ENCODE peak calls at places on chromosomes 12 and 14, in five cellular contexts. One of them, this sample, is unnamed.

GRCh38 chr12:26271889-26272492 is 76.6 kb downstream of the SSPN start:
- DNase-seq in H9: no peak
- DNase-seq in neuronal stem cell: no peak
- DNase-seq in mesenchymal stem cell: peak
- DNase-seq in trophoblast cell: peak
- DNase-seq in this sample: no peak

GRCh38 chr12:123384318-123384993 is 524 bp downstream of the KMT5A start:
- DNase-seq in H9: no peak
- DNase-seq in neuronal stem cell: no peak
- DNase-seq in mesenchymal stem cell: peak
- DNase-seq in trophoblast cell: no peak
- DNase-seq in this sample: no peak

GRCh38 chr12:47556219-47556618 is 149.6 kb downstream of the RPAP3 start:
- DNase-seq in H9: peak
- DNase-seq in neuronal stem cell: no peak
- DNase-seq in mesenchymal stem cell: no peak
- DNase-seq in trophoblast cell: no peak
- DNase-seq in this sample: no peak

GRCh38 chr12:50504798-50505385 is at the start of gene DIP2B:
- DNase-seq in H9: peak
- DNase-seq in neuronal stem cell: peak
- DNase-seq in mesenchymal stem cell: peak
- DNase-seq in trophoblast cell: peak
- DNase-seq in this sample: peak

GRCh38 chr14:99535448-99535847 is 54.2 kb downstream of the CCNK start:
- DNase-seq in H9: no peak
- DNase-seq in neuronal stem cell: no peak
- DNase-seq in mesenchymal stem cell: no peak
- DNase-seq in trophoblast cell: no peak
- DNase-seq in this sample: no peak

GRCh38 chr12:20044304-20044703 is 324.0 kb upstream of the PDE3A start:
- DNase-seq in H9: no peak
- DNase-seq in neuronal stem cell: no peak
- DNase-seq in mesenchymal stem cell: no peak
- DNase-seq in trophoblast cell: no peak
- DNase-seq in this sample: no peak

GRCh38 chr12:5452569-5452968 is 20.7 kb downstream of the NTF3 start:
- DNase-seq in H9: no peak
- DNase-seq in neuronal stem cell: no peak
- DNase-seq in mesenchymal stem cell: no peak
- DNase-seq in trophoblast cell: no peak
- DNase-seq in this sample: no peak

GRCh38 chr14:89000007-89000942 is 175.8 kb downstream of the TTC8 start:
- DNase-seq in H9: peak
- DNase-seq in neuronal stem cell: no peak
- DNase-seq in mesenchymal stem cell: peak
- DNase-seq in trophoblast cell: peak
- DNase-seq in this sample: no peak

GRCh38 chr12:66048843-66049537 is 81.6 kb downstream of the LLPH start:
- DNase-seq in H9: no peak
- DNase-seq in neuronal stem cell: no peak
- DNase-seq in mesenchymal stem cell: peak
- DNase-seq in trophoblast cell: no peak
- DNase-seq in this sample: no peak

GRCh38 chr12:106498056-106498455 is 84.7 kb upstream of the RFX4 start:
- DNase-seq in H9: no peak
- DNase-seq in neuronal stem cell: no peak
- DNase-seq in mesenchymal stem cell: no peak
- DNase-seq in trophoblast cell: no peak
- DNase-seq in this sample: no peak

GRCh38 chr12:51863921-51864700 is 15.6 kb upstream of the FIGNL2 start:
- DNase-seq in H9: peak
- DNase-seq in neuronal stem cell: peak
- DNase-seq in mesenchymal stem cell: peak
- DNase-seq in trophoblast cell: no peak
- DNase-seq in this sample: peak

GRCh38 chr12:95396849-95397498 is 77.0 kb upstream of the METAP2 start:
- DNase-seq in H9: no peak
- DNase-seq in neuronal stem cell: no peak
- DNase-seq in mesenchymal stem cell: no peak
- DNase-seq in trophoblast cell: no peak
- DNase-seq in this sample: no peak

GRCh38 chr12:123033392-123034021 is 53.0 kb downstream of the ARL6IP4 start:
- DNase-seq in H9: no peak
- DNase-seq in neuronal stem cell: no peak
- DNase-seq in mesenchymal stem cell: no peak
- DNase-seq in trophoblast cell: no peak
- DNase-seq in this sample: no peak

GRCh38 chr14:64060648-64061096 is 207.9 kb downstream of the SYNE2 start:
- DNase-seq in H9: peak
- DNase-seq in neuronal stem cell: peak
- DNase-seq in mesenchymal stem cell: no peak
- DNase-seq in trophoblast cell: peak
- DNase-seq in this sample: peak

GRCh38 chr12:91009319-91009950 is 4.7 kb upstream of the EPYC start:
- DNase-seq in H9: no peak
- DNase-seq in neuronal stem cell: no peak
- DNase-seq in mesenchymal stem cell: no peak
- DNase-seq in trophoblast cell: no peak
- DNase-seq in this sample: no peak

GRCh38 chr12:17503742-17504141 is 586.3 kb downstream of the RERGL start:
- DNase-seq in H9: no peak
- DNase-seq in neuronal stem cell: no peak
- DNase-seq in mesenchymal stem cell: no peak
- DNase-seq in trophoblast cell: no peak
- DNase-seq in this sample: no peak

GRCh38 chr14:105432657-105433056 is 13.0 kb downstream of the MTA1 start:
- DNase-seq in H9: no peak
- DNase-seq in neuronal stem cell: no peak
- DNase-seq in mesenchymal stem cell: no peak
- DNase-seq in trophoblast cell: no peak
- DNase-seq in this sample: no peak

GRCh38 chr14:105430042-105430441 is 10.4 kb downstream of the MTA1 start:
- DNase-seq in H9: no peak
- DNase-seq in neuronal stem cell: no peak
- DNase-seq in mesenchymal stem cell: no peak
- DNase-seq in trophoblast cell: no peak
- DNase-seq in this sample: no peak

GRCh38 chr14:105431256-105431655 is 11.6 kb downstream of the MTA1 start:
- DNase-seq in H9: no peak
- DNase-seq in neuronal stem cell: no peak
- DNase-seq in mesenchymal stem cell: no peak
- DNase-seq in trophoblast cell: no peak
- DNase-seq in this sample: no peak

GRCh38 chr14:105427893-105428485 is 8.4 kb downstream of the MTA1 start:
- DNase-seq in H9: no peak
- DNase-seq in neuronal stem cell: no peak
- DNase-seq in mesenchymal stem cell: no peak
- DNase-seq in trophoblast cell: peak
- DNase-seq in this sample: no peak

DNA sequence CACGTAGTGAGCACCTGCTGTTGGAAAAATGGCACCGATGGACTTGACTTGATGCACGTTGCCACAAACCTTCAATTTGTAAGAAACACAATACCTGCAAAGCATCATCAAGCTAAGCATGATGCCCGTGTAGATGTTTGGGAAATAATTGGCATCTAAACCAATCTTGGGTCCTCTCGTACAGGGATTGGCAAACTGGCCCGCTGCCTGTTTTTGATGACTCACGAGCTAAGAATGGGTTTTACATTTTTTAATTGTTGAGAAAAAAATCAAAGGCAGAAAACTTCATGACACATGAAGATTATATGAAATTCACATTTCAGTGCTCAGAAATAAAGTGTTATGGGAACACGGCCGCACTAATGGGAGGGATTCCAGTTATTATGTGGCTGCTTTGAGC is 10.9 kb downstream of the MTA1 start:
- DNase-seq in H9: no peak
- DNase-seq in neuronal stem cell: no peak
- DNase-seq in mesenchymal stem cell: peak
- DNase-seq in trophoblast cell: no peak
- DNase-seq in this sample: no peak
- H2BK12ac ChIP-seq in H9: no peak
- H2BK12ac ChIP-seq in neuronal stem cell: no peak
- H2BK12ac ChIP-seq in mesenchymal stem cell: no peak
- H2BK12ac ChIP-seq in trophoblast cell: no peak
- H2BK12ac ChIP-seq in this sample: no peak

GRCh38 chr12:70258605-70259403 is 15.6 kb downstream of the CNOT2 start:
- DNase-seq in H9: no peak
- DNase-seq in neuronal stem cell: no peak
- DNase-seq in mesenchymal stem cell: no peak
- DNase-seq in trophoblast cell: no peak
- DNase-seq in this sample: no peak
- H2BK12ac ChIP-seq in H9: no peak
- H2BK12ac ChIP-seq in neuronal stem cell: no peak
- H2BK12ac ChIP-seq in mesenchymal stem cell: no peak
- H2BK12ac ChIP-seq in trophoblast cell: no peak
- H2BK12ac ChIP-seq in this sample: no peak

GRCh38 chr12:7123806-7124519 is 4.7 kb downstream of the RBP5 start:
- DNase-seq in H9: no peak
- DNase-seq in neuronal stem cell: no peak
- DNase-seq in mesenchymal stem cell: no peak
- DNase-seq in trophoblast cell: no peak
- DNase-seq in this sample: no peak

GRCh38 chr12:7127916-7128626 is 618 bp downstream of the RBP5 start:
- DNase-seq in H9: no peak
- DNase-seq in neuronal stem cell: no peak
- DNase-seq in mesenchymal stem cell: no peak
- DNase-seq in trophoblast cell: no peak
- DNase-seq in this sample: no peak

GRCh38 chr12:7128681-7129593 is at the start of gene RBP5:
- DNase-seq in H9: peak
- DNase-seq in neuronal stem cell: no peak
- DNase-seq in mesenchymal stem cell: no peak
- DNase-seq in trophoblast cell: no peak
- DNase-seq in this sample: no peak

GRCh38 chr12:7122876-7123769 is 5.6 kb downstream of the RBP5 start:
- DNase-seq in H9: no peak
- DNase-seq in neuronal stem cell: no peak
- DNase-seq in mesenchymal stem cell: no peak
- DNase-seq in trophoblast cell: no peak
- DNase-seq in this sample: no peak

GRCh38 chr12:7125632-7126227 is 3.0 kb downstream of the RBP5 start:
- DNase-seq in H9: no peak
- DNase-seq in neuronal stem cell: no peak
- DNase-seq in mesenchymal stem cell: no peak
- DNase-seq in trophoblast cell: no peak
- DNase-seq in this sample: no peak
- H2BK12ac ChIP-seq in H9: no peak
- H2BK12ac ChIP-seq in neuronal stem cell: no peak
- H2BK12ac ChIP-seq in mesenchymal stem cell: no peak
- H2BK12ac ChIP-seq in trophoblast cell: no peak
- H2BK12ac ChIP-seq in this sample: no peak

GRCh38 chr12:3085341-3086125 is 8.4 kb downstream of the TSPAN9 start:
- DNase-seq in H9: peak
- DNase-seq in neuronal stem cell: no peak
- DNase-seq in mesenchymal stem cell: no peak
- DNase-seq in trophoblast cell: no peak
- DNase-seq in this sample: no peak
- H2BK12ac ChIP-seq in H9: no peak
- H2BK12ac ChIP-seq in neuronal stem cell: no peak
- H2BK12ac ChIP-seq in mesenchymal stem cell: no peak
- H2BK12ac ChIP-seq in trophoblast cell: no peak
- H2BK12ac ChIP-seq in this sample: peak